ENCODE peak calls at places on chromosomes 16 and 17, in nine cellular contexts. G, V, U, S, D, J, C, W and N are unnamed samples.

GRCh38 chr16:64362193-64362592 is 759.7 kb downstream of the CDH11 start:
- DNase-seq in W (no peak), U (no peak), G (no peak), J (no peak), D (no peak), V (no peak), C (no peak), S (no peak), N (no peak)

GRCh38 chr17:20066253-20066652 is 57.1 kb downstream of the SPECC1 start:
- DNase-seq in S (peak), G (peak), C (peak), J (no peak), D (no peak), V (no peak), U (no peak), W (no peak), N (peak)

GRCh38 chr16:80682435-80683070 is 121.8 kb downstream of the CDYL2 start:
- DNase-seq in V (no peak), C (no peak), S (no peak), D (no peak), G (peak), U (no peak), J (no peak), W (no peak), N (no peak)

GRCh38 chr16:79081292-79082066 is 519.1 kb downstream of the MAF start:
- DNase-seq in J (no peak), C (no peak), W (peak), S (no peak), D (no peak), U (no peak), V (no peak), G (no peak), N (no peak)

GRCh38 chr17:48551206-48551597 is 6.3 kb upstream of the HOXB2 start:
- DNase-seq in G (no peak), V (no peak), W (no peak), J (no peak), S (no peak), C (no peak), U (no peak), D (no peak), N (no peak)

GRCh38 chr17:38451030-38451839 is 23.0 kb downstream of the ARHGAP23 start:
- DNase-seq in C (no peak), V (peak), S (peak), D (no peak), U (peak), W (no peak), G (peak), J (peak), N (peak)

GRCh38 chr16:85431431-85432124 is 181.5 kb upstream of the GSE1 start:
- DNase-seq in U (no peak), J (no peak), C (no peak), G (no peak), S (peak), V (no peak), D (no peak), W (no peak), N (no peak)

GRCh38 chr16:89098767-89099430 is 5.2 kb downstream of the ACSF3 start:
- DNase-seq in D (no peak), G (no peak), S (no peak), U (no peak), C (no peak), J (no peak), V (no peak), W (no peak), N (no peak)

GRCh38 chr17:56598471-56598870 is 5.0 kb downstream of the NOG start:
- DNase-seq in W (no peak), V (no peak), S (no peak), U (no peak), G (no peak), J (no peak), C (no peak), D (no peak), N (no peak)

GRCh38 chr17:64024781-64025731 is 4.6 kb upstream of the ICAM2 start:
- DNase-seq in S (no peak), C (no peak), J (no peak), D (no peak), U (no peak), V (no peak), W (peak), G (no peak), N (no peak)

GRCh38 chr16:46830417-46830901 is 521 bp downstream of the C16orf87 start:
- DNase-seq in W (peak), G (peak), U (peak), D (peak), V (no peak), C (peak), S (peak), J (no peak), N (no peak)

GRCh38 chr16:69607674-69608073 is 41.9 kb downstream of the NFAT5 start:
- DNase-seq in U (no peak), C (no peak), V (no peak), W (no peak), S (no peak), G (no peak), D (no peak), J (no peak), N (no peak)

GRCh38 chr16:2973605-2974318 is 4.6 kb downstream of the PAQR4 start:
- DNase-seq in D (peak), V (no peak), U (no peak), J (no peak), S (no peak), C (no peak), W (peak), G (no peak), N (no peak)

GRCh38 chr16:5044011-5044540 is 10.3 kb upstream of the NAGPA start:
- DNase-seq in C (no peak), D (no peak), V (no peak), W (no peak), S (no peak), G (no peak), J (no peak), U (no peak), N (no peak)

GRCh38 chr17:5200360-5200759 is 8.7 kb upstream of the ZNF594 start:
- DNase-seq in G (no peak), C (no peak), V (no peak), W (no peak), U (no peak), S (no peak), D (no peak), J (no peak), N (no peak)

GRCh38 chr16:57185446-57185944 is 344 bp downstream of the PSME3IP1 start:
- DNase-seq in C (peak), V (peak), G (peak), U (peak), D (no peak), J (no peak), W (no peak), S (peak), N (peak)

GRCh38 chr17:65055708-65056638 is 567 bp downstream of the GNA13 start:
- DNase-seq in J (peak), D (peak), S (peak), C (peak), W (peak), U (peak), G (no peak), V (peak), N (peak)

GRCh38 chr17:15398736-15399331 is 57.4 kb upstream of the TEKT3 start:
- DNase-seq in J (peak), S (peak), D (peak), U (no peak), V (no peak), G (peak), W (no peak), C (no peak), N (no peak)

GRCh38 chr17:19763416-19763815 is 15.3 kb upstream of the ALDH3A1 start:
- DNase-seq in S (no peak), V (no peak), C (no peak), D (no peak), W (no peak), J (no peak), G (no peak), U (no peak), N (no peak)

GRCh38 chr17:77164483-77165030 is 23.8 kb downstream of the SEC14L1 start:
- DNase-seq in V (no peak), S (no peak), J (no peak), G (no peak), W (no peak), U (no peak), D (no peak), C (no peak), N (no peak)

GRCh38 chr16:19182487-19182886 is 14.4 kb downstream of the SYT17 start:
- DNase-seq in S (no peak), W (no peak), U (no peak), G (no peak), D (no peak), C (no peak), J (no peak), V (no peak), N (no peak)

GRCh38 chr17:19744922-19745757 is 3.0 kb downstream of the ALDH3A1 start:
- DNase-seq in S (peak), J (peak), V (peak), U (peak), C (peak), G (peak), W (peak), D (peak), N (peak)

GRCh38 chr17:27940503-27940902 is 47.3 kb upstream of the LYRM9 start:
- DNase-seq in G (no peak), V (no peak), C (no peak), S (no peak), J (no peak), W (no peak), D (no peak), U (no peak), N (no peak)

GRCh38 chr16:26149661-26150060 is 457.9 kb downstream of the HS3ST4 start:
- DNase-seq in V (no peak), C (no peak), D (no peak), J (no peak), S (no peak), W (no peak), G (no peak), U (no peak), N (no peak)

GRCh38 chr16:14369734-14370598 is 260.1 kb downstream of the PARN start:
- DNase-seq in J (no peak), G (peak), W (no peak), C (no peak), D (no peak), S (peak), U (peak), V (no peak), N (no peak)

GRCh38 chr17:57110579-57111367 is 25.7 kb downstream of the AKAP1 start:
- DNase-seq in D (no peak), W (no peak), C (no peak), U (peak), V (no peak), J (no peak), S (no peak), G (no peak), N (no peak)

GRCh38 chr16:14400285-14400977 is 229.6 kb downstream of the PARN start:
- DNase-seq in W (no peak), U (no peak), S (no peak), C (no peak), J (no peak), V (no peak), D (no peak), G (no peak), N (no peak)